ENCODE peak calls at places on chromosomes 6 and 20, in four cellular contexts. L is B cell, A is Calu3, N is WTC11. W is an unnamed sample.

GRCh38 chr20:53930651-53931504 is 139.5 kb downstream of the BCAS1 start:
- DNase-seq in N (no peak), L (no peak), A (no peak), W (no peak)

GRCh38 chr6:5078121-5078695 is 6.9 kb upstream of the PPP1R3G start:
- DNase-seq in A (no peak), L (no peak), N (no peak), W (peak)

GRCh38 chr6:135180458-135181332 is at the start of gene MYB:
- DNase-seq in L (peak), A (peak), N (peak), W (peak)

GRCh38 chr20:29873946-29874345 is 1383.5 kb upstream of the DEFB115 start:
- DNase-seq in N (peak), L (peak), A (peak), W (no peak)

GRCh38 chr6:2258112-2258511 is 12.7 kb upstream of the GMDS start:
- DNase-seq in A (no peak), N (no peak), L (no peak), W (no peak)

GRCh38 chr6:43939281-43940070 is 169.5 kb downstream of the VEGFA start:
- DNase-seq in A (no peak), L (no peak), N (no peak), W (no peak)

GRCh38 chr20:47677314-47678129 is 107.8 kb downstream of the SULF2 start:
- DNase-seq in L (peak), A (peak), N (peak), W (peak)

GRCh38 chr6:28838634-28839442 is 84.9 kb downstream of the TRIM27 start:
- DNase-seq in N (peak), A (peak), L (peak), W (peak)

GRCh38 chr6:158759966-158760617 is 59.1 kb downstream of the EZR start:
- DNase-seq in L (no peak), N (no peak), A (no peak), W (no peak)

GRCh38 chr20:33016581-33017109 is 9.1 kb downstream of the BPIFB2 start:
- DNase-seq in A (no peak), L (no peak), N (no peak), W (no peak)

GRCh38 chr6:139054001-139054400 is 25.5 kb downstream of the ABRACL start:
- DNase-seq in A (no peak), N (no peak), L (no peak), W (no peak)

GRCh38 chr6:139047677-139048076 is 19.1 kb downstream of the ABRACL start:
- DNase-seq in N (no peak), L (no peak), A (no peak), W (no peak)

GRCh38 chr6:139051396-139052070 is 23.0 kb downstream of the ABRACL start:
- DNase-seq in L (no peak), A (no peak), N (no peak), W (no peak)

GRCh38 chr6:139050770-139051313 is 22.3 kb downstream of the ABRACL start:
- DNase-seq in A (no peak), N (no peak), L (no peak), W (no peak)
- TF ChIP-seq CTCF in A (no peak), N (no peak), L (no peak), W (no peak)

GRCh38 chr6:24145690-24146131 is 19.7 kb downstream of the NRSN1 start:
- DNase-seq in A (no peak), N (no peak), L (no peak), W (no peak)
- TF ChIP-seq CTCF in A (no peak), N (no peak), L (no peak), W (no peak)

DNA sequence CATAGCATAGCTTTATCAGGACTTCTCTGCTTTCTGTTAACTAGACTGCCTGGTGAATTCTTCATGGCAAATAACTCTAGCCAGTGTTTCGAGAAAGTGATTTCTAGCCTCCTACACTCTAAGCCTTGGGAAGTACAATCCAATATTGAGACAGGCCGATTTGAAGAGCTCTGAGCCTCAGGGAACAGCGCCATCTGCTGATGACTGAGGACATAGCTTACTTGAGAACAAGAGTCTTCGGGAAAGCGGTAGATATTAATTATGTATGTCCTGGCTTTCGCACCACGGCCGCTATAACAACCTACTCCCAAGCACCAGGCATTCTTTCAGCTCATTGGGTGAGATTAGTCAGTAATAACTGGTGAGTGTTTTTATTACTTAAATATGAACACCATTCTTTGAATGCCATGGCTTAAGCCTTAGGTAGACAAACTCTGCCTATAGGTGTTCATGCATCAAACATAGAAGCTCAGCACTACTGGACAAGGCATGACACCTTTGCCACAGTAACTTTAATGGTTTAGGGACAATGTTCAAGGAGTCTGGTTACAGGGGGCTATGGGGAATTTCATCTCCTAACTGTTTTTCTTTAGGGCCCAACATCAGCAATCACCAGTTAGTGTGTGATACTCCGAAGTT is 518.6 kb downstream of the BMP2 start:
- DNase-seq in N (peak), A (peak), L (no peak), W (peak)
- TF ChIP-seq CTCF in N (peak), A (peak), L (peak), W (peak)

GRCh38 chr6:8066108-8066507 is 1.9 kb upstream of the BLOC1S5 start:
- DNase-seq in A (no peak), L (no peak), N (no peak), W (no peak)

GRCh38 chr6:8063762-8064637 is at the start of gene BLOC1S5:
- DNase-seq in A (peak), N (peak), L (peak), W (peak)

GRCh38 chr6:8065519-8065911 is 1.3 kb upstream of the BLOC1S5 start:
- DNase-seq in N (no peak), L (no peak), A (no peak), W (peak)

GRCh38 chr6:8061736-8062135 is 2.5 kb downstream of the BLOC1S5 start:
- DNase-seq in A (no peak), L (no peak), N (no peak), W (no peak)

DNA sequence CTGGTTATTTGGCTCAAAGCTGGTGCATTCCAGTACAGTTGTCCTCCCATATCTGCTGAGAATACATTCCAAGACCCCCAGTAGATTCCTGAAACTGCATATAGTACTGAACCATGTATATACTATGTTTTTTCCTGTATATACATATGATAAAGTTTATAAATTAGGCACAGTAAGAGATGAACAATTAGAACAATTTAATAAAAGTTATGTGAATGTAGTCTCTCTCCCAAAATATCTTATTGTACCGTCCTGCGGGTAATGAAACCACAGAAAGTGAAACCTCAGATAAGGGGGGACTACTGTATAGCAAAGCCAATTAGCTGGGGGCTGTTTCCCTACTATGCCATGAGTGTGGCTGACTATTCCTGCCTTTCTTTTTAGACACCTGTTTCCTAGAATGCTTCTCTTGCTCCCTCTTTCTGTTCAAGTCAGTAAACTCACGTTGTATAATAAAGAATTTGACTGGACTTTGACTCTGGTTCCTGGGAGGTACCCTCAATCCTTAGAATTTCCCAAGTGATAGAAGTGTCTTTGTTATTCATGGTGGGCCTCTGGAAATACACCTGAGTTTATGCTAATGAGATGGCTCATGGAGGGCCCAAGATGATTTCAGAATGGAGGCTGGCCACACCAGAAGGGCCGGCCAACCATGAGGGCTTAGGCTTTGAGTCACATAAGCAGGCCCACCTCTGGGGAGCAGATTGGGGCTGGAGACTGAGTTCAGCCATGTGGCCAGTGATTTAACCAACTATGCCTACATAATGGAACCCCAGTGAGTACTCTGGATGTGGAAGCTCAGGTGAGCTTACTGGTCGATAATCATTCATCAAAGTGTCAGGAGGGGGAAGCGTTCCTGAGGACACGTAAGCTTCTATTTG is 689 bp upstream of the BLOC1S5 start:
- DNase-seq in L (no peak), N (no peak), A (no peak), W (no peak)
- TF ChIP-seq CTCF in L (no peak), N (no peak), A (no peak), W (no peak)

DNA sequence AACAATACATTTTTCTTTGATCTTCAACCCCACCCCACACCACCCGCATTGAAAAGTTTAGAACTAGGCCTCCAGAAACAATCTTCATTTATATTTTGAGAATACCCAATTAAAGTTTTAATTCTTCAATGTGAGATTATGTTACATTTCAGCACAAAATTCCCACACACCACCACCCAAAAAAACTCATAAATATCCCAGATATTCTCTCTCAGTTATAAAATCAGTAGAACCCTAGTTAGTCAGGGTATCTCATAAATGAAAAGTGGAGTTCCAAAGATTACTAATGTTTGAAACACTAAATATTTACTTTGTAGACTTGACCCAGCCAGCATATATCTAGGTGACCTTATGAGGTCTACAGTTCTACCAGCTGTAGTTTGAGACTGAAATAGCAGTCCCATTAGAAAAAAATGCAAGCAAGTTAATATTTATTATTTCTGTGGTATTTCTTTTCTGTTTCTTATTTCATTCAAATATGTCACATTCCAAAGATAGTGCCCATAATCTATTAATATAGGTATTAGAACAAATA is 371.0 kb downstream of the TENT5A start:
- DNase-seq in A (no peak), N (no peak), L (no peak), W (no peak)
- TF ChIP-seq CTCF in A (no peak), N (no peak), L (no peak), W (no peak)

GRCh38 chr6:111850288-111850937 is 22.8 kb downstream of the FYN start:
- DNase-seq in A (no peak), N (no peak), L (no peak), W (no peak)
- TF ChIP-seq CTCF in A (no peak), N (no peak), L (no peak), W (no peak)

DNA sequence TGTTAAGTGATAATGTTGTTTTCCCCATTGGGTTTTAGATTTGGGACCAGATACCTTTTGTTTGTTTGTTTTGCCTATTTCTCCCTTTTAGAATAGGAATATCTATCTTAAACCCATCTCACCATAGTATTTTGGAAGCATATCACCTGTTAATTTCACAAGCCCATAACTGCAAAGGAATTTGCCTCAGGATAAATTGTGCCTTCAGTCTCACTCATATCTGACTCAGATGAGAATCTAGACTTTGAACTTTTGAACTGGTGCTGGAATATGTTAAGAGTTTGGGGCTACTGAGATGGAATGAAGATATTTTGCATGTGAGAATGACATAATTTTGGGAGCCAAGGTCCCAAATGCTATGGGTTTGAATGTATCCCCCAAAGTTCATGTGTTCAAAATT is 607.4 kb downstream of the HACE1 start:
- DNase-seq in N (no peak), A (no peak), L (no peak), W (peak)
- TF ChIP-seq CTCF in N (no peak), A (no peak), L (no peak), W (no peak)

GRCh38 chr20:63027425-63028389 is 20.9 kb upstream of the BHLHE23 start:
- DNase-seq in A (peak), N (peak), L (no peak), W (peak)
- TF ChIP-seq CTCF in A (no peak), N (no peak), L (no peak), W (no peak)

GRCh38 chr6:90865513-90865912 is 278.6 kb upstream of the MAP3K7 start:
- DNase-seq in L (no peak), N (no peak), A (no peak), W (no peak)

GRCh38 chr6:90860822-90861601 is 274.1 kb upstream of the MAP3K7 start:
- DNase-seq in N (no peak), A (no peak), L (no peak), W (peak)

GRCh38 chr6:90859056-90859455 is 272.2 kb upstream of the MAP3K7 start:
- DNase-seq in A (no peak), N (no peak), L (no peak), W (no peak)

GRCh38 chr6:90859612-90860011 is 272.7 kb upstream of the MAP3K7 start:
- DNase-seq in A (no peak), L (no peak), N (peak), W (peak)
- TF ChIP-seq CTCF in A (no peak), L (no peak), N (no peak), W (no peak)

GRCh38 chr6:68400396-68400795 is 234.7 kb upstream of the ADGRB3 start:
- DNase-seq in A (no peak), L (no peak), N (peak), W (no peak)
- TF ChIP-seq CTCF in A (no peak), L (no peak), N (peak), W (no peak)

W was measured in MCF 10A.